ENCODE peak calls at places on chromosomes 4 and X, in four cellular contexts. V is transverse colon, H is hepatocyte, Z is tibial artery. E is an unnamed sample.

GRCh38 chr4:28636971-28637370 is 1776.3 kb downstream of the STIM2 start:
- DNase-seq in V (no peak), H (no peak), Z (no peak), E (no peak)

GRCh38 chr4:124710911-124711310 is 1.6 kb downstream of the ANKRD50 start:
- DNase-seq in V (no peak), H (peak; percentile 11), Z (no peak), E (no peak)

GRCh38 chr4:98290511-98290910 is 29.3 kb downstream of the RAP1GDS1 start:
- DNase-seq in V (no peak), H (no peak), Z (no peak), E (no peak)

GRCh38 chr4:121740796-121741409 is 24.1 kb downstream of the SMIM43 start:
- DNase-seq in V (no peak), H (no peak), Z (no peak), E (peak; percentile 66)

GRCh38 chrX:41970419-41970818 is 47.1 kb upstream of the CASK start:
- DNase-seq in V (no peak), H (no peak), Z (no peak), E (no peak)

GRCh38 chr4:53654300-53654758 is 63.0 kb upstream of the LNX1 start:
- DNase-seq in V (no peak), H (no peak), Z (no peak), E (no peak)

GRCh38 chr4:180148737-180149136 is 2094.5 kb upstream of the TENM3 start:
- DNase-seq in V (no peak), H (no peak), Z (no peak), E (no peak)

GRCh38 chr4:9999956-10000551 is 21.2 kb downstream of the SLC2A9 start:
- DNase-seq in V (no peak), H (no peak), Z (no peak), E (no peak)

GRCh38 chr4:184284742-184285141 is 67.1 kb upstream of the ENPP6 start:
- DNase-seq in V (no peak), H (no peak), Z (no peak), E (no peak)

GRCh38 chrX:1453390-1453783 is 678 bp upstream of the ASMTL start:
- DNase-seq in V (no peak), H (no peak), Z (no peak), E (no peak)

GRCh38 chr4:186624951-186625350 is 69.6 kb upstream of the MTNR1A start:
- DNase-seq in V (no peak), H (no peak), Z (no peak), E (no peak)

GRCh38 chr4:23484689-23485088 is 405.2 kb downstream of the PPARGC1A start:
- DNase-seq in V (no peak), H (no peak), Z (no peak), E (no peak)

GRCh38 chrX:57178605-57179004 is 41.4 kb upstream of the SPIN2A start:
- DNase-seq in V (no peak), H (no peak), Z (no peak), E (no peak)

GRCh38 chr4:179843370-179843769 is 2399.8 kb upstream of the TENM3 start:
- DNase-seq in V (no peak), H (no peak), Z (no peak), E (no peak)

GRCh38 chr4:65367306-65367705 is 303.0 kb downstream of the EPHA5 start:
- DNase-seq in V (no peak), H (no peak), Z (no peak), E (no peak)

GRCh38 chr4:100168521-100168920 is 21.7 kb downstream of the DDIT4L start:
- DNase-seq in V (no peak), H (no peak), Z (no peak), E (no peak)

GRCh38 chrX:44344194-44344593 is 722 bp upstream of the EFHC2 start:
- DNase-seq in V (peak; percentile 38), H (no peak), Z (no peak), E (peak; percentile 41)

GRCh38 chr4:22556411-22556969 is 40.6 kb upstream of the ADGRA3 start:
- DNase-seq in V (peak; percentile 49), H (no peak), Z (no peak), E (no peak)

GRCh38 chrX:3962511-3963350 is 249.3 kb upstream of the PRKX start:
- DNase-seq in V (no peak), H (peak; percentile 61), Z (no peak), E (no peak)

GRCh38 chr4:141540643-141541042 is 95.7 kb upstream of the IL15 start:
- DNase-seq in V (no peak), H (no peak), Z (no peak), E (no peak)

GRCh38 chr4:79334783-79335182 is 8.9 kb upstream of the NAA11 start:
- DNase-seq in V (no peak), H (no peak), Z (no peak), E (no peak)

GRCh38 chr4:147528054-147528453 is 47.2 kb downstream of the EDNRA start:
- DNase-seq in V (no peak), H (no peak), Z (no peak), E (no peak)

GRCh38 chr4:1182313-1182712 is 9.9 kb upstream of the SPON2 start:
- DNase-seq in V (no peak), H (no peak), Z (no peak), E (no peak)

GRCh38 chr4:110156442-110156841 is 42.0 kb downstream of the ELOVL6 start:
- DNase-seq in V (no peak), H (no peak), Z (no peak), E (no peak)

GRCh38 chr4:169690787-169691186 is 67.0 kb downstream of the HPF1 start:
- DNase-seq in V (no peak), H (no peak), Z (no peak), E (peak; percentile 43)

GRCh38 chrX:6599230-6599629 is 64.3 kb upstream of the VCX3A start:
- DNase-seq in V (no peak), H (no peak), Z (no peak), E (no peak)

GRCh38 chrX:43974076-43974475 is 886 bp upstream of the NDP start:
- DNase-seq in V (no peak), H (no peak), Z (no peak), E (no peak)

GRCh38 chr4:4914059-4914820 is 54.8 kb downstream of the MSX1 start:
- DNase-seq in V (no peak), H (no peak), Z (no peak), E (no peak)

GRCh38 chrX:2697741-2698294 is 6.7 kb downstream of the CD99 start:
- DNase-seq in V (no peak), H (no peak), Z (no peak), E (no peak)

GRCh38 chr4:99635601-99636000 is 22.0 kb downstream of the C4orf54 start:
- DNase-seq in V (no peak), H (no peak), Z (no peak), E (no peak)

GRCh38 chr4:1590244-1590643 is 93.9 kb downstream of the FAM53A start:
- DNase-seq in V (no peak), H (no peak), Z (no peak), E (no peak)

GRCh38 chr4:76216521-76216920 is 2.9 kb upstream of the SCARB2 start:
- DNase-seq in V (no peak), H (no peak), Z (no peak), E (no peak)

GRCh38 chr4:76213415-76214268 is at the start of gene SCARB2:
- DNase-seq in V (peak; percentile 91), H (peak; percentile 94), Z (peak; percentile 94), E (peak; percentile 90)

GRCh38 chr4:76214269-76214628 is 625 bp upstream of the SCARB2 start:
- DNase-seq in V (peak; percentile 66), H (peak; percentile 45), Z (no peak), E (no peak)

GRCh38 chr4:76216975-76217814 is 3.6 kb upstream of the SCARB2 start:
- DNase-seq in V (no peak), H (no peak), Z (no peak), E (no peak)

GRCh38 chr4:76215120-76215519 is 1.5 kb upstream of the SCARB2 start:
- DNase-seq in V (no peak), H (no peak), Z (no peak), E (no peak)
- H3K27ac ChIP-seq in V (peak overlapping the region; percentile 97), H (peak overlapping the region; percentile 99), Z (peak overlapping the region; percentile 98), E (peak overlapping the region; percentile 99)

DNA sequence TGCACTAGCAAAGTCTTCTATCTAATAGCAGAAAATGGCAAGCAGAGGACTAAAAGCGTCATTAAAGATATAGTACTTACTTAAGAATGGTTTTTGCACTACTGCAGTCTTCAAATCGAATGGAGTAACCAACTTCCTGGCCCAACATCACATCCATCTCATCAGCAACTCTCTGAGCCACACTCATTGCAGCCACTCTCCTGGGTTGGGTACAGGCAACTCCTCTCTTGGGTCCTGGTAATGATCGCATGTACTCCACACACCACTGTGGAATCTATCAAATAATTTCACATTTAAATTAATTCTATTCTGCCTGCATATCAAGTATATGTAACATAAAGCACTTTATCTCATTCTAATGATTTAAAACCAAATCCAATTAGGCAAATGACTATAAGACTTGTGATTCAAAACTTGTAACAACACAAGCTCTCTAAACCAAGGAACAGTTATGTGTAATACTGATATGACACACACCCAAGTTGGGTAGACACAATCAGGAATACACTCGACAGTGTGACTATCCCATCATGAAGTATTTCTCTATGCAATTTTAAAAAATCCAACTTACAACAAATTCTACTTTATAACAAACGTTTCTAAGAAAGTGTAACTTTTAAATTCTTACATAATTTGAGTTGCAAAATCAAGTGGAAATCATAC is 13.6 kb downstream of the DHX15 start:
- DNase-seq in V (no peak), H (no peak), Z (no peak), E (no peak)
- H3K4me1 ChIP-seq in V (peaks cover 16% of the 10 kb centered on the region), H (peaks cover 12% of the 10 kb centered on the region), Z (no peaks in the 10 kb centered on the region), E (peaks cover 51% of the 10 kb centered on the region)

GRCh38 chr4:69099910-69100309 is 3.6 kb downstream of the UGT2B7 start:
- DNase-seq in V (no peak), H (no peak), Z (no peak), E (no peak)

DNA sequence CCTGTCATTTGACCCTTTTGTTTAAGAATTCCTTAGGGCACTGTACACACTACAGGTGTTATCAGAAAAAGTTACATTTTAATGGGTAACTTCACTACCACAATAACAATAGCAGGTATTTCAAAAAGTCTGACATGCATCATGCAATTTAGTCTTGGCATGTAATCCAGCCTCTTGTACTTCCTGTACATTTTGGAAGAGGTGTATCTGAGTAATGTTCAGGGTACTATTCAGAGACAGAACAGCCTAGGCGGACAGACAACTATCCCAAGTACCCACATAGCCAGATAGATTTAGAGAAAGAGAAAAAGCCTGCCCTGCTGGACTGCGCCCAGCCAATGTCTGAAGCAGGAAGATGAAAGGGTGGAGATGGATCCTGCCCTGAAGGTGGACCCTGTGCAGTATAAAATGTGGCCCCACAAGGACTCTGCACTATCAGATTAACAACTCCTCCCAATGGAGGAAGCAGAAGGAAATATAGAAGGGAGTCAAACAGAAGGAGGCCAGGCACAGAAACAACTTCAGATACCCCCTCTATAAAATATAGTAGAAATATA is 8.5 kb downstream of the UGT2B7 start:
- DNase-seq in V (peak; percentile 56), H (no peak), Z (no peak), E (no peak)
- H3K27ac ChIP-seq in V (peak overlapping the region; percentile 51), H (no peak overlapping the region), Z (no peak overlapping the region), E (no peak overlapping the region)

GRCh38 chr4:37995981-37996770 is 36.0 kb downstream of the PTTG2 start:
- DNase-seq in V (peak; percentile 68), H (no peak), Z (no peak), E (no peak)
- H3K4me1 ChIP-seq in V (peaks cover 43% of the 10 kb centered on the region), H (peaks cover under 1% of the 10 kb centered on the region), Z (no peaks in the 10 kb centered on the region), E (no peaks in the 10 kb centered on the region)

DNA sequence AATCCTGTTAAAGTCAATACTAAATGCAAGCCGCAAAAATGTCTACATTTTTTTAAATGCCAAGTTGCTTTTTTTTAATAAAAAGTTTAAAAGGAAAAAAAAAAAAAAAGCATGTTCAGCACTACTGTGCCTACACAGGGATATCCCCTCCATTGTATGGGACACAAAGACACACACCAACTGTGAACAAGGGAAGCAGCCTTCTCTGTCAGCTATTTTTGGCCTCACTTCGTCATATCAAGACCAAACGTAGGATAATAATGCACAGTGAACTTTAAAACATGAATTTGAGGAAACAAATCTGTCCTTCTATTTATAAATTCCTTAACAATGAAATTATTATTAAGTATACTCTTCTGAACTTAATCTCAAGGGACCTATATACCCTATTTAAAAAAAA is 4.4 kb downstream of the FBXW7 start:
- DNase-seq in V (no peak), H (no peak), Z (no peak), E (no peak)
- H3K27ac ChIP-seq in V (no peak overlapping the region), H (no peak overlapping the region), Z (no peak overlapping the region), E (no peak overlapping the region)